ENCODE peak calls at places on chromosomes 3 and 15, in nine cellular contexts. C is GF-D8; W is BJ; X is NCI-H774; N is lung microvascular endothelial cell; Y is AG04450; H is H54; Z is fibroblast of the conjunctiva; G is activated CD8-positive, alpha-beta memory T cell treated with anti-CD3 and anti-CD28 coated beads for 24 hours. A is an unnamed sample.

GRCh38 chr3:71226565-71227281 is 356.8 kb downstream of the FOXP1 start:
- DNase-seq in C (no peak), Z (no peak), W (no peak), N (peak; percentile 87), Y (no peak), G (peak; percentile 94), H (no peak), X (no peak), A (no peak)

GRCh38 chr3:24595801-24596200 is 101.2 kb upstream of the THRB start:
- DNase-seq in X (no peak), N (no peak), Y (peak; percentile 2), H (no peak), W (no peak), G (no peak), C (no peak), Z (no peak), A (no peak)

GRCh38 chr15:91465696-91466095 is 365.6 kb downstream of the SV2B start:
- DNase-seq in X (peak; percentile 77), Y (no peak), C (no peak), G (no peak), W (no peak), N (no peak), H (no peak), Z (no peak), A (no peak)

GRCh38 chr3:142896201-142896755 is 7.4 kb upstream of the PCOLCE2 start:
- DNase-seq in Z (peak; percentile 32), G (no peak), C (no peak), W (peak; percentile 9), X (no peak), H (peak; percentile 60), Y (no peak), N (no peak), A (no peak)

GRCh38 chr15:70267879-70268278 is 170.2 kb upstream of the TLE3 start:
- DNase-seq in H (no peak), Y (no peak), C (no peak), Z (no peak), N (peak; percentile 71), W (no peak), X (no peak), G (no peak), A (no peak)

GRCh38 chr15:40900256-40901052 is 6.2 kb downstream of the VPS18 start:
- DNase-seq in W (no peak), H (no peak), Y (no peak), G (no peak), N (no peak), X (no peak), C (no peak), Z (no peak), A (no peak)

GRCh38 chr3:146470424-146470990 is 1.1 kb upstream of the PLSCR2 start:
- DNase-seq in N (no peak), H (no peak), Y (no peak), W (no peak), C (no peak), Z (no peak), X (peak; percentile 59), G (no peak), A (no peak)

GRCh38 chr15:25175789-25176615 is 221.2 kb downstream of the SNRPN start:
- DNase-seq in H (no peak), Z (no peak), W (no peak), X (no peak), G (peak; percentile 30), N (no peak), Y (no peak), C (no peak), A (peak; percentile 1)

GRCh38 chr15:39721893-39722292 is 60.7 kb downstream of the FSIP1 start:
- DNase-seq in Y (no peak), X (no peak), N (no peak), C (no peak), G (no peak), Z (no peak), H (no peak), W (no peak), A (peak; percentile 78)

GRCh38 chr3:137808015-137808414 is 43.9 kb downstream of the SOX14 start:
- DNase-seq in Y (no peak), X (no peak), Z (no peak), H (no peak), C (no peak), W (no peak), G (no peak), N (no peak), A (no peak)

GRCh38 chr15:33831646-33832045 is 136.7 kb upstream of the CHRM5 start:
- DNase-seq in W (no peak), G (no peak), X (no peak), Z (no peak), C (no peak), H (no peak), Y (no peak), N (no peak), A (no peak)

GRCh38 chr15:67197364-67197695 is 57.1 kb downstream of the AAGAB start:
- DNase-seq in N (no peak), H (no peak), Y (no peak), G (no peak), Z (no peak), W (no peak), C (no peak), X (no peak), A (no peak)

GRCh38 chr3:193951859-193952258 is 184.1 kb upstream of the HES1 start:
- DNase-seq in C (no peak), W (no peak), H (no peak), N (no peak), Y (no peak), G (no peak), X (no peak), Z (no peak), A (no peak)

GRCh38 chr15:29795610-29796009 is 26.7 kb downstream of the TJP1 start:
- DNase-seq in H (no peak), C (no peak), X (no peak), Y (no peak), Z (no peak), W (no peak), N (no peak), G (no peak), A (no peak)

GRCh38 chr15:41894251-41894790 is 468 bp upstream of the SPTBN5 start:
- DNase-seq in G (no peak), Y (no peak), H (no peak), N (no peak), C (no peak), Z (no peak), X (no peak), W (no peak), A (peak; percentile 45)

GRCh38 chr3:160616311-160616710 is 50.9 kb upstream of the KPNA4 start:
- DNase-seq in C (no peak), H (no peak), G (no peak), Y (no peak), W (no peak), X (no peak), Z (no peak), N (no peak), A (no peak)